ENCODE peak calls at places on chromosome 18, in eight cellular contexts. K is WERI-Rb-1, W is astrocyte of the spinal cord, H is endothelial cell, E is thoracic aorta, S is WTC11, L is body of pancreas, N is HFFc6. G is an unnamed sample.

GRCh38 chr18:59562751-59563150 is 134.5 kb downstream of the CCBE1 start:
- DNase-seq in K (no peak), W (no peak), H (no peak), E (no peak), S (no peak), L (no peak), N (no peak), G (no peak)

GRCh38 chr18:3595282-3596273 is 145.6 kb downstream of the TGIF1 start:
- DNase-seq in K (no peak), W (peak; percentile 95), H (no peak), E (peak; percentile 46), S (no peak), L (peak; percentile 70), N (peak; percentile 87), G (no peak)

GRCh38 chr18:44309185-44309584 is 371.5 kb upstream of the SETBP1 start:
- DNase-seq in K (no peak), W (peak; percentile 54), H (no peak), E (no peak), S (no peak), L (no peak), N (no peak), G (no peak)

GRCh38 chr18:55483472-55483871 is 104.5 kb downstream of the TCF4 start:
- DNase-seq in K (no peak), W (no peak), H (no peak), E (no peak), S (no peak), L (no peak), N (no peak), G (no peak)

GRCh38 chr18:49441338-49441938 is 19.0 kb downstream of the DYM start:
- DNase-seq in K (no peak), W (no peak), H (no peak), E (no peak), S (no peak), L (no peak), N (no peak), G (no peak)

GRCh38 chr18:64119916-64120315 is 29.0 kb downstream of the LINC00305 start:
- DNase-seq in K (no peak), W (peak; percentile 30), H (no peak), E (no peak), S (no peak), L (no peak), N (no peak), G (no peak)

GRCh38 chr18:79964330-79965118 is at the start of gene HSBP1L1:
- DNase-seq in K (peak; percentile 87), W (no peak), H (peak; percentile 60), E (no peak), S (peak; percentile 80), L (peak; percentile 84), N (no peak), G (peak; percentile 77)

GRCh38 chr18:23936371-23936958 is 78.1 kb upstream of the TTC39C start:
- DNase-seq in K (no peak), W (no peak), H (no peak), E (no peak), S (no peak), L (no peak), N (no peak), G (no peak)

GRCh38 chr18:11320981-11321380 is 171.6 kb upstream of the PIEZO2 start:
- DNase-seq in K (no peak), W (peak; percentile 82), H (no peak), E (no peak), S (no peak), L (no peak), N (peak; percentile 87), G (no peak)

GRCh38 chr18:48913723-48914122 is 37.0 kb downstream of the SMAD7 start:
- DNase-seq in K (no peak), W (no peak), H (no peak), E (no peak), S (no peak), L (no peak), N (no peak), G (no peak)

GRCh38 chr18:37270046-37270665 is 295.4 kb downstream of the CELF4 start:
- DNase-seq in K (no peak), W (peak; percentile 37), H (peak; percentile 73), E (no peak), S (peak; percentile 64), L (peak; percentile 55), N (peak; percentile 20), G (no peak)

GRCh38 chr18:76503595-76503994 is 8.6 kb upstream of the ZNF516 start:
- DNase-seq in K (no peak), W (no peak), H (no peak), E (no peak), S (no peak), L (no peak), N (no peak), G (no peak)

GRCh38 chr18:40058811-40059570 is 1896.0 kb upstream of the PIK3C3 start:
- DNase-seq in K (no peak), W (peak; percentile 30), H (no peak), E (no peak), S (no peak), L (no peak), N (no peak), G (no peak)

GRCh38 chr18:39062426-39062825 is 1496.8 kb upstream of the CELF4 start:
- DNase-seq in K (no peak), W (no peak), H (no peak), E (no peak), S (no peak), L (no peak), N (no peak), G (no peak)

GRCh38 chr18:40004246-40004645 is 1950.8 kb upstream of the PIK3C3 start:
- DNase-seq in K (no peak), W (no peak), H (no peak), E (no peak), S (no peak), L (no peak), N (no peak), G (no peak)

GRCh38 chr18:57802166-57802868 is 798 bp downstream of the ATP8B1 start:
- DNase-seq in K (no peak), W (no peak), H (peak; percentile 32), E (no peak), S (peak; percentile 42), L (peak; percentile 27), N (no peak), G (peak; percentile 37)

GRCh38 chr18:46071894-46072867 is at the start of gene PSTPIP2:
- DNase-seq in K (peak; percentile 79), W (peak; percentile 54), H (peak; percentile 62), E (no peak), S (peak; percentile 63), L (peak; percentile 76), N (peak; percentile 44), G (peak; percentile 75)

GRCh38 chr18:22551536-22552151 is 133.9 kb upstream of the CTAGE1 start:
- DNase-seq in K (no peak), W (peak; percentile 93), H (no peak), E (no peak), S (no peak), L (peak; percentile 33), N (peak; percentile 85), G (no peak)

GRCh38 chr18:58887613-58887963 is 22.9 kb downstream of the ZNF532 start:
- DNase-seq in K (no peak), W (peak; percentile 75), H (peak; percentile 62), E (no peak), S (no peak), L (no peak), N (no peak), G (peak; percentile 40)

GRCh38 chr18:78542204-78542603 is 437.4 kb upstream of the SALL3 start:
- DNase-seq in K (no peak), W (no peak), H (no peak), E (no peak), S (no peak), L (peak; percentile 87), N (no peak), G (no peak)

GRCh38 chr18:9535430-9535972 is 60.2 kb downstream of the RALBP1 start:
- DNase-seq in K (no peak), W (peak; percentile 92), H (no peak), E (no peak), S (no peak), L (no peak), N (peak; percentile 94), G (no peak)

GRCh38 chr18:21741511-21742322 is 1.1 kb downstream of the MIB1 start:
- DNase-seq in K (peak; percentile 69), W (peak; percentile 17), H (peak; percentile 44), E (no peak), S (peak; percentile 35), L (peak; percentile 36), N (no peak), G (peak; percentile 62)

GRCh38 chr18:79681484-79682387 is 2.1 kb downstream of the CTDP1 start:
- DNase-seq in K (no peak), W (no peak), H (no peak), E (no peak), S (no peak), L (no peak), N (no peak), G (no peak)

GRCh38 chr18:48153641-48154481 is 223.4 kb upstream of the SMAD2 start:
- DNase-seq in K (no peak), W (peak; percentile 7), H (no peak), E (no peak), S (no peak), L (no peak), N (peak; percentile 41), G (no peak)

GRCh38 chr18:801137-801536 is 10.9 kb downstream of the YES1 start:
- DNase-seq in K (no peak), W (no peak), H (no peak), E (no peak), S (no peak), L (no peak), N (no peak), G (no peak)

GRCh38 chr18:55794288-55795052 is 206.5 kb upstream of the TCF4 start:
- DNase-seq in K (no peak), W (peak; percentile 46), H (no peak), E (no peak), S (no peak), L (no peak), N (no peak), G (no peak)

GRCh38 chr18:50934545-50935211 is 33.2 kb upstream of the ELAC1 start:
- DNase-seq in K (no peak), W (no peak), H (no peak), E (no peak), S (no peak), L (no peak), N (no peak), G (no peak)
- TF ChIP-seq CTCF in K (no peak), W (no peak), H (no peak), E (no peak), S (no peak), L (no peak), N (no peak), G (no peak)

GRCh38 chr18:7926526-7926925 is 359.4 kb downstream of the PTPRM start:
- DNase-seq in K (peak; percentile 23), W (no peak), H (peak; percentile 26), E (no peak), S (no peak), L (peak; percentile 64), N (no peak), G (no peak)
- TF ChIP-seq CTCF in K (peak; percentile 43), W (peak; percentile 17), H (peak; percentile 22), E (no peak), S (no peak), L (peak; percentile 56), N (peak; percentile 41), G (peak; percentile 21)

GRCh38 chr18:68919900-68920299 is 122.0 kb downstream of the CCDC102B start:
- DNase-seq in K (no peak), W (no peak), H (no peak), E (no peak), S (no peak), L (no peak), N (no peak), G (no peak)
- TF ChIP-seq CTCF in K (no peak), W (no peak), H (no peak), E (no peak), S (no peak), L (no peak), N (no peak), G (no peak)

GRCh38 chr18:28438381-28438780 is 261.5 kb upstream of the CDH2 start:
- DNase-seq in K (no peak), W (no peak), H (no peak), E (no peak), S (no peak), L (no peak), N (no peak), G (no peak)

GRCh38 chr18:28439870-28440269 is 262.9 kb upstream of the CDH2 start:
- DNase-seq in K (no peak), W (no peak), H (no peak), E (no peak), S (no peak), L (no peak), N (no peak), G (no peak)
- TF ChIP-seq CTCF in K (no peak), W (no peak), H (no peak), E (no peak), S (no peak), L (no peak), N (no peak), G (no peak)

G was measured in glutamatergic neuron.